ENCODE peak calls at places on chromosomes 16 and 17, in four cellular contexts. One of them, this sample, is unnamed.
A peak's percentile ranks its signal among the peaks of the same experiment; 100 is the strongest.

GRCh38 chr16:27685802-27686201 is 135.9 kb downstream of the KATNIP start:
- DNase-seq in NT2/D1: no peak
- DNase-seq in fibroblast of lung: peak; percentile 36
- DNase-seq in GM23248: peak; percentile 44
- DNase-seq in this sample: no peak

GRCh38 chr16:49644143-49644460 is 211.8 kb downstream of the ZNF423 start:
- DNase-seq in fibroblast of lung: no peak
- DNase-seq in GM23248: peak; percentile 44
- DNase-seq in NT2/D1: peak; percentile 22
- DNase-seq in this sample: no peak

GRCh38 chr17:77420804-77421634 is 280.2 kb downstream of the SEC14L1 start:
- DNase-seq in fibroblast of lung: peak; percentile 91
- DNase-seq in GM23248: peak; percentile 68
- DNase-seq in NT2/D1: peak; percentile 67
- DNase-seq in this sample: no peak

GRCh38 chr17:7460850-7461660 is 16.2 kb downstream of the CHRNB1 start:
- DNase-seq in fibroblast of lung: no peak
- DNase-seq in NT2/D1: no peak
- DNase-seq in GM23248: no peak
- DNase-seq in this sample: no peak

GRCh38 chr16:68072038-68072695 is 13.0 kb upstream of the NFATC3 start:
- DNase-seq in GM23248: peak; percentile 84
- DNase-seq in fibroblast of lung: no peak
- DNase-seq in NT2/D1: no peak
- DNase-seq in this sample: no peak

GRCh38 chr17:19384723-19385391 is 2.1 kb downstream of the MFAP4 start:
- DNase-seq in fibroblast of lung: peak; percentile 70
- DNase-seq in NT2/D1: no peak
- DNase-seq in GM23248: peak; percentile 88
- DNase-seq in this sample: no peak

GRCh38 chr17:19410875-19411291 is at the start of gene RNF112:
- DNase-seq in NT2/D1: no peak
- DNase-seq in fibroblast of lung: peak; percentile 67
- DNase-seq in GM23248: peak; percentile 82
- DNase-seq in this sample: no peak

GRCh38 chr16:7843196-7843595 is 510.6 kb downstream of the RBFOX1 start:
- DNase-seq in NT2/D1: no peak
- DNase-seq in fibroblast of lung: no peak
- DNase-seq in GM23248: no peak
- DNase-seq in this sample: no peak

GRCh38 chr17:16215965-16216316 is 607 bp upstream of the NCOR1 start:
- DNase-seq in fibroblast of lung: no peak
- DNase-seq in GM23248: peak; percentile 67
- DNase-seq in NT2/D1: peak; percentile 22
- DNase-seq in this sample: no peak

GRCh38 chr16:47018223-47018891 is 44.9 kb upstream of the DNAJA2 start:
- DNase-seq in GM23248: peak; percentile 45
- DNase-seq in NT2/D1: no peak
- DNase-seq in fibroblast of lung: peak; percentile 13
- DNase-seq in this sample: peak; percentile 98

GRCh38 chr17:55845385-55845784 is 94.5 kb downstream of the PCTP start:
- DNase-seq in GM23248: peak; percentile 81
- DNase-seq in fibroblast of lung: peak; percentile 27
- DNase-seq in NT2/D1: peak; percentile 48
- DNase-seq in this sample: no peak

GRCh38 chr17:1730345-1731193 is 6.1 kb downstream of the WDR81 start:
- DNase-seq in NT2/D1: no peak
- DNase-seq in GM23248: peak; percentile 93
- DNase-seq in fibroblast of lung: peak; percentile 70
- DNase-seq in this sample: no peak

GRCh38 chr16:25434061-25434460 is 176.4 kb upstream of the ZKSCAN2 start:
- DNase-seq in fibroblast of lung: no peak
- DNase-seq in NT2/D1: no peak
- DNase-seq in GM23248: no peak
- DNase-seq in this sample: no peak

GRCh38 chr17:28904800-28905199 is 1.9 kb upstream of the DHRS13 start:
- DNase-seq in NT2/D1: no peak
- DNase-seq in fibroblast of lung: no peak
- DNase-seq in GM23248: no peak
- DNase-seq in this sample: no peak

GRCh38 chr17:27315322-27315721 is 21.4 kb downstream of the WSB1 start:
- DNase-seq in NT2/D1: no peak
- DNase-seq in fibroblast of lung: peak; percentile 96
- DNase-seq in GM23248: peak; percentile 95
- DNase-seq in this sample: no peak

GRCh38 chr16:22743401-22743800 is 70.6 kb upstream of the HS3ST2 start:
- DNase-seq in fibroblast of lung: no peak
- DNase-seq in NT2/D1: no peak
- DNase-seq in GM23248: no peak
- DNase-seq in this sample: no peak

DNA sequence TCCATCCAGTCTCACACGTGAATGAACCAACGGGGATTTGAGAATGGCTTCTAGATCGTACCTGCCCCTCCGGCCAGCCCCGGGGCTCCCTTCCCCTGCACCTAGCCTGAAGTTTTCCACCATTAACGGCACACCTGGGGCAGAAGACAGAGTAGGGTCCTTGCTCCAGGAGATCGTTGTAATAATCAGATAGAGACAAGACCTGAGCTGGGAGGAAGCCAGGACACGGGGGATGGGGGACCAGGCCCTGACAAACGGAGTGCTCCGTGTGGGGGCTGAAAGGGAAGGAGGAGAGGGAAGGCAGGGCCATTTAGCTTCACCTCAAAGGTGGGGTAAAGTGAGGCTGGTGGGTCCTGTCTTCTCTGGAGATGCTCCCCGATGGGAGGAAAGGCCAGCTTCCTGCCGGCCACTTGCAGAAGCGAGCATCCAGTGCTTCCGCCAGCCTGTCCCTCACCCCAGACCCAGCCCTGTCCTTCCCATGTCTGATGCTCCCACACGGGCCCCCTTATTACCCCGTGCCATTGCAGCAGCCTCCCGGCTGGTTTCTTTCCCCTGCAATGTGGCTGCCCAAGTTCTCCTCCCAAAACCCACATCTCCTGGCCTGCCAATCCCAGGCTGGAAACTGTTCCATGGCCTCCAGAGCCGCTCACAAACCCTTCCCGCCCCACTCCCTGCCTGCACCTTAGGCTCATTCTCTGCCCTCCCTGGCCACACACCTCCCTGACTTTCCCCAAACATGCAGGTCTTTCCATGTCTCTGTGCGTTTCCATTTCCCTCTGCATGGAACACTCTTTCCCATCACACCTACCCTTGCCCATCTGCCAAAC is 79.3 kb downstream of the MRC2 start:
- DNase-seq in fibroblast of lung: no peak
- DNase-seq in NT2/D1: no peak
- DNase-seq in GM23248: no peak
- DNase-seq in this sample: no peak
- H3K9ac ChIP-seq in fibroblast of lung: no peak overlapping the region
- H3K9ac ChIP-seq in NT2/D1: no peak overlapping the region
- H3K9ac ChIP-seq in GM23248: no peak overlapping the region
- H3K9ac ChIP-seq in this sample: no peak overlapping the region

DNA sequence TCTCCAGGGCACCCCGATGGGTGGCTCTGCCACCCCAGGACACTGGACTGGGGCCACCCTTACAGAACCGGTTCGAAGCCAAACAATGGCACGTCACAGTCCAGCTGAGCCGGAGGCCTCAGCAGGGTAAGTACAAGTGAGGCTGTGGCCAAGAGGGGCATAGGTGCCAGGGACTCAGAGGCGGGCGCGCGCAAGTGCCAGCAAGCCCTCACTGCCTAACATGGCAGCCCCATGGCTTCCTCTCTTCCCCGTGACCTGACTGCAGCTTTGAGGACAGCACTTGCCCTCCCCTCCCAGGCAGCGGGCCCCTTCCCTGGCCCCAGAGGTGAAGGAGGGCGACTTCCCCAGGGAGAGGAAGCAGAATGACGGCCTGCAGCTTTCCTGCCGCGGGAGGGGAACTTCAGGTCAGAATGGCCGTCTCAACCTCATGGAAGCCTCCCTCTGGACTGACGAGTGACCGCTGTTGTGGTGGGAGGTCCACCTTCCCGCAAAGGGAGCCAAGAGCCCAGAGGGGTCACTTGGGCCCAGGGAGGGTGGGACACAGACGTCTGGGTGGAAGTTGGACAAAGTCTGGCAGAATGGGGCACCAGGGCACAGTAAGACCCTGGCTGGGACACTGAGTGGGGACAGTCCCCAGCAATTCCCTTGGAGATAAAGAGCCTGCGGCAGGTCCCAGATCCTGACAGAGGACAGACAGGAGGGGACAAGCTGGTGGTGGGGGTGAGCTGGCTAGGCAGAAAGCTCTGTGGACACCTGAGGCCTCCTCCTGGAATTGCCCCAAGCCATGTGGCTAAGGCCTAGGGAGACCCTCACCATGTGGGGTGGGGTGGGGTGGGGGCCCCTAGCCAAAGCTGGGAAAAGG is 52.1 kb upstream of the TOB1 start:
- DNase-seq in GM23248: no peak
- DNase-seq in NT2/D1: no peak
- DNase-seq in fibroblast of lung: no peak
- DNase-seq in this sample: no peak
- H3K9ac ChIP-seq in GM23248: no peak overlapping the region
- H3K9ac ChIP-seq in NT2/D1: peak overlapping the region; percentile 16
- H3K9ac ChIP-seq in fibroblast of lung: no peak overlapping the region
- H3K9ac ChIP-seq in this sample: no peak overlapping the region

DNA sequence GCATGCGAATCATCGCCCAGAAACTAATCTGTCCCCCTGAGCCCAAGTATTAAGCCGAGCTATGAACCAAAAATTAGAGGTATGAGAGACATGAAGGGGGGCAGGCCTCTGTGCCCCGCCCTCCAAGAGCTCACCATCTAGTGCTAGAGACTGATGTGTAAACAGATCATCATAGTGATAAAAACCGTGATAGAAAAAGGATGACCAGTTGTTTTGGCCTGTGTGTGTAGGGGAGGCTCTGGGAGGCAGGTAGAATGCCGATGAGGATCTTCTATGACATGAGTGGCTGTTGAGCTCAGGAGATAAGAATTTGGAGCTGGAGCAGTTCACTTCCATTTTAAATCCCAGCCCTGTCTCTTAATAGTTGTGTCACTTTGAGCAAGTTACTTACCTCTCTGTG is 89.0 kb upstream of the TBX2 start:
- DNase-seq in NT2/D1: no peak
- DNase-seq in GM23248: peak; percentile 34
- DNase-seq in fibroblast of lung: peak; percentile 27
- DNase-seq in this sample: no peak
- H3K9ac ChIP-seq in NT2/D1: no peak overlapping the region
- H3K9ac ChIP-seq in GM23248: peak overlapping the region; percentile 71
- H3K9ac ChIP-seq in fibroblast of lung: no peak overlapping the region
- H3K9ac ChIP-seq in this sample: no peak overlapping the region

DNA sequence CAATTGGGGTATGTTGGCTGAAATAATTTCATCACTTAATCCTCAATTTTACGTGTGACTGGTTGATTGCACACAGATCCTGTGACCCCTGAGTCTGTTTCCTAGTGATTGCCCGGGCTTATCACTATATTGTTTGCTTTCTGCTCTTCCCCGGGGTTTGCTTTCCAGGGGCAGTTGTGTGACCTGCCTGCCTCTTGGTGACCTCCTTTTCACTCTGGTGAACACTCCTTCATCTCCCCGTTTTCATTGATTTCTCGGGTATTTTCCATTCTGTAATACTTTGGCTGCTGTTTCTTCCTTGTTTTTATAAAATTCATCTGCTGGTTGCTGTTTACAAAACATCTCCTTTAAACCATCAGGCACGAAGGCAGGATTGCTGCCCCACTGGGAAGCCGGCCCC is 36.0 kb downstream of the NTN1 start:
- DNase-seq in NT2/D1: no peak
- DNase-seq in GM23248: no peak
- DNase-seq in fibroblast of lung: no peak
- DNase-seq in this sample: no peak
- H3K9ac ChIP-seq in NT2/D1: no peak overlapping the region
- H3K9ac ChIP-seq in GM23248: no peak overlapping the region
- H3K9ac ChIP-seq in fibroblast of lung: no peak overlapping the region
- H3K9ac ChIP-seq in this sample: no peak overlapping the region

GRCh38 chr17:57604771-57605733 is 140.0 kb downstream of the CCDC182 start:
- DNase-seq in NT2/D1: no peak
- DNase-seq in fibroblast of lung: peak; percentile 55
- DNase-seq in GM23248: peak; percentile 69
- DNase-seq in this sample: peak; percentile 62

GRCh38 chr17:57602896-57603295 is 142.2 kb downstream of the CCDC182 start:
- DNase-seq in fibroblast of lung: no peak
- DNase-seq in NT2/D1: no peak
- DNase-seq in GM23248: no peak
- DNase-seq in this sample: no peak

GRCh38 chr17:57605734-57606105 is 139.4 kb downstream of the CCDC182 start:
- DNase-seq in NT2/D1: no peak
- DNase-seq in GM23248: no peak
- DNase-seq in fibroblast of lung: no peak
- DNase-seq in this sample: no peak

GRCh38 chr17:57603541-57603940 is 141.6 kb downstream of the CCDC182 start:
- DNase-seq in GM23248: no peak
- DNase-seq in fibroblast of lung: no peak
- DNase-seq in NT2/D1: no peak
- DNase-seq in this sample: no peak

DNA sequence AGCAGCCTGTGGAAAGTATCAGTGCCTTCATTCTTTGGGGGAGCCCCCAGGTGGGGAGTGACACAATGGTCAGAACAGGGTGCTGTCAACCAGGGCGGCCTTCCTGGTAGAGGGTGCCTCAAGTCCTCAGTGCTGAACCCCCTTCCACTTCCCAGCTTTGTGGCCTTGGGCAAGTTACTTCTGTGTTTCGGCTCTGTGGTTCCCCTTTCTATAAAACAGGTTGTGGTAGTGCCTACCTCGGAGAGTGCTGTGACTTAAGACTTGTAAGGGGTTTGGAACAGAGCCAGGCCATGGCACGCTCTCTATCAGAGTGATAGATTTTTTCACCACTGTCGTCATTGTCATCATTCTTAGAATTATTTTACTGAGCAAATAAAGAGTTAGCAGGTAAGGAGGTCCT is 141.1 kb downstream of the CCDC182 start:
- DNase-seq in NT2/D1: no peak
- DNase-seq in GM23248: no peak
- DNase-seq in fibroblast of lung: no peak
- DNase-seq in this sample: peak; percentile 79
- H3K9ac ChIP-seq in NT2/D1: no peak overlapping the region
- H3K9ac ChIP-seq in GM23248: no peak overlapping the region
- H3K9ac ChIP-seq in fibroblast of lung: no peak overlapping the region
- H3K9ac ChIP-seq in this sample: no peak overlapping the region

This sample was measured in GM12878.